ENCODE peak calls at places on chromosomes 16 and 17, in ten cellular contexts. Y is fibroblast of lung; B is stimulated activated CD4-positive, alpha-beta T cell treated with anti-CD3 and anti-CD28 coated beads, Interleukin-4, amount 100 ng/mL, for 48 hours; Z is CD4-positive, alpha-beta T cell; K is HS-5; F is GM13976; R is sciatic nerve; S is activated CD8-positive, alpha-beta T cell treated with anti-CD3 and anti-CD28 coated beads, Interleukin-2, amount 10 ng/mL, durations not matched to agents 7 days and 5 days; O is effector memory CD4-positive, alpha-beta T cell; M is omental fat pad. I is an unnamed sample.

GRCh38 chr16:3950343-3951193 is 70.1 kb upstream of the CREBBP start:
- DNase-seq in Y (peak), B (no peak), Z (no peak), K (peak), F (no peak), R (peak), S (no peak), O (no peak), M (peak), I (peak)

GRCh38 chr17:39054111-39054645 is 87.0 kb upstream of the FBXO47 start:
- DNase-seq in Y (peak), B (no peak), Z (no peak), K (no peak), F (no peak), R (no peak), S (no peak), O (no peak), M (no peak), I (peak)

GRCh38 chr17:71496552-71496951 is 624.3 kb upstream of the SOX9 start:
- DNase-seq in Y (peak), B (no peak), Z (no peak), K (no peak), F (no peak), R (no peak), S (no peak), O (no peak), M (no peak), I (no peak)

GRCh38 chr17:41474863-41475262 is 6.1 kb downstream of the KRT35 start:
- DNase-seq in Y (no peak), B (no peak), Z (no peak), K (no peak), F (no peak), R (no peak), S (no peak), O (no peak), M (no peak), I (no peak)

GRCh38 chr17:81218459-81218858 is 4.3 kb downstream of the CEP131 start:
- DNase-seq in Y (no peak), B (no peak), Z (no peak), K (no peak), F (no peak), R (no peak), S (no peak), O (no peak), M (no peak), I (no peak)

GRCh38 chr17:66313995-66314659 is 11.7 kb downstream of the PRKCA start:
- DNase-seq in Y (no peak), B (no peak), Z (no peak), K (no peak), F (no peak), R (no peak), S (no peak), O (no peak), M (no peak), I (no peak)

GRCh38 chr16:4833584-4833983 is 13.5 kb downstream of the GLYR1 start:
- DNase-seq in Y (no peak), B (no peak), Z (no peak), K (no peak), F (no peak), R (no peak), S (no peak), O (no peak), M (no peak), I (no peak)

GRCh38 chr17:7060165-7060890 is 16.4 kb upstream of the SLC16A11 start:
- DNase-seq in Y (peak), B (peak), Z (no peak), K (peak), F (no peak), R (no peak), S (no peak), O (no peak), M (no peak), I (peak)

GRCh38 chr17:2996208-2996855 is 67.1 kb downstream of the OR1D5 start:
- DNase-seq in Y (peak), B (no peak), Z (no peak), K (no peak), F (no peak), R (no peak), S (no peak), O (no peak), M (no peak), I (peak)

GRCh38 chr16:66293207-66293735 is 73.2 kb upstream of the CDH5 start:
- DNase-seq in Y (no peak), B (no peak), Z (no peak), K (no peak), F (no peak), R (peak), S (no peak), O (no peak), M (no peak), I (peak)

GRCh38 chr17:74987418-74987908 is at the start of gene CDR2L:
- DNase-seq in Y (peak), B (peak), Z (peak), K (peak), F (peak), R (peak), S (peak), O (peak), M (peak), I (peak)

GRCh38 chr17:1076299-1076981 is 79.5 kb downstream of the TIMM22 start:
- DNase-seq in Y (no peak), B (no peak), Z (no peak), K (no peak), F (no peak), R (no peak), S (no peak), O (no peak), M (no peak), I (no peak)